ENCODE peak calls at places on chromosomes 12 and 14, in eight cellular contexts. One of them, this sample, is unnamed.
A peak's percentile ranks its signal among the peaks of the same experiment; 100 is the strongest.

GRCh38 chr12:1170411-1170810 is 179.4 kb downstream of the ERC1 start:
- DNase-seq in EH: no peak
- DNase-seq in cardiac muscle cell: no peak
- DNase-seq in heart right ventricle: no peak
- DNase-seq in H9: no peak
- DNase-seq in AG09319: no peak
- DNase-seq in KG1: no peak
- DNase-seq in hepatocyte: no peak
- DNase-seq in this sample: no peak

GRCh38 chr12:127079636-127080035 is 1187.3 kb upstream of the TMEM132C start:
- DNase-seq in AG09319: no peak
- DNase-seq in KG1: no peak
- DNase-seq in EH: no peak
- DNase-seq in hepatocyte: no peak
- DNase-seq in heart right ventricle: no peak
- DNase-seq in cardiac muscle cell: no peak
- DNase-seq in H9: no peak
- DNase-seq in this sample: no peak

GRCh38 chr12:6647083-6647604 is at the start of gene ACRBP:
- DNase-seq in cardiac muscle cell: peak; percentile 74
- DNase-seq in heart right ventricle: peak; percentile 74
- DNase-seq in hepatocyte: peak; percentile 69
- DNase-seq in H9: peak; percentile 86
- DNase-seq in AG09319: peak; percentile 16
- DNase-seq in KG1: no peak
- DNase-seq in EH: peak; percentile 76
- DNase-seq in this sample: no peak

GRCh38 chr12:47770086-47770726 is 2.8 kb upstream of the SLC48A1 start:
- DNase-seq in AG09319: no peak
- DNase-seq in KG1: no peak
- DNase-seq in hepatocyte: peak; percentile 53
- DNase-seq in EH: peak; percentile 55
- DNase-seq in H9: no peak
- DNase-seq in heart right ventricle: no peak
- DNase-seq in cardiac muscle cell: peak; percentile 68
- DNase-seq in this sample: peak; percentile 69

GRCh38 chr14:60695327-60695726 is 28.8 kb downstream of the SIX4 start:
- DNase-seq in EH: no peak
- DNase-seq in hepatocyte: no peak
- DNase-seq in H9: no peak
- DNase-seq in heart right ventricle: no peak
- DNase-seq in KG1: no peak
- DNase-seq in cardiac muscle cell: no peak
- DNase-seq in AG09319: no peak
- DNase-seq in this sample: no peak

GRCh38 chr12:40691913-40692616 is at the start of gene CNTN1:
- DNase-seq in heart right ventricle: no peak
- DNase-seq in cardiac muscle cell: peak; percentile 27
- DNase-seq in H9: peak; percentile 97
- DNase-seq in KG1: no peak
- DNase-seq in EH: peak; percentile 30
- DNase-seq in AG09319: peak; percentile 16
- DNase-seq in hepatocyte: peak; percentile 69
- DNase-seq in this sample: peak; percentile 29

GRCh38 chr12:53197011-53197640 is 9.9 kb downstream of the ITGB7 start:
- DNase-seq in EH: no peak
- DNase-seq in KG1: no peak
- DNase-seq in hepatocyte: no peak
- DNase-seq in AG09319: no peak
- DNase-seq in heart right ventricle: no peak
- DNase-seq in cardiac muscle cell: no peak
- DNase-seq in H9: no peak
- DNase-seq in this sample: no peak

GRCh38 chr12:75779891-75780501 is 251.6 kb downstream of the PHLDA1 start:
- DNase-seq in H9: no peak
- DNase-seq in cardiac muscle cell: peak; percentile 38
- DNase-seq in hepatocyte: no peak
- DNase-seq in EH: no peak
- DNase-seq in heart right ventricle: no peak
- DNase-seq in AG09319: no peak
- DNase-seq in KG1: no peak
- DNase-seq in this sample: no peak

GRCh38 chr12:13049816-13050215 is 5.6 kb downstream of the FAM234B start:
- DNase-seq in hepatocyte: no peak
- DNase-seq in heart right ventricle: peak; percentile 7
- DNase-seq in EH: peak; percentile 27
- DNase-seq in cardiac muscle cell: peak; percentile 75
- DNase-seq in AG09319: no peak
- DNase-seq in H9: no peak
- DNase-seq in KG1: no peak
- DNase-seq in this sample: no peak

GRCh38 chr12:13465641-13466040 is 269.1 kb downstream of the EMP1 start:
- DNase-seq in KG1: no peak
- DNase-seq in AG09319: no peak
- DNase-seq in H9: no peak
- DNase-seq in heart right ventricle: peak; percentile 7
- DNase-seq in cardiac muscle cell: peak; percentile 17
- DNase-seq in hepatocyte: no peak
- DNase-seq in EH: peak; percentile 8
- DNase-seq in this sample: no peak